ENCODE peak calls at places on chromosomes 13 and 19, in eight cellular contexts. H is stromal cell of bone marrow; F is skeletal muscle cell; W is lung microvascular endothelial cell; X is anterior cingulate cortex; P is SJSA1; B is CD4-positive, CD25-positive, alpha-beta regulatory T cell; Q is H9. N is an unnamed sample.

GRCh38 chr13:76921516-76921915 is 26.8 kb upstream of the ACOD1 start:
- DNase-seq in H (peak; percentile 58), F (no peak), W (no peak), X (no peak), P (no peak), B (no peak), Q (no peak), N (no peak)

GRCh38 chr13:59728896-59729545 is 434.7 kb downstream of the DIAPH3 start:
- DNase-seq in H (no peak), F (no peak), W (no peak), X (no peak), P (no peak), B (no peak), Q (no peak), N (no peak)

GRCh38 chr13:99086869-99087129 is 108.9 kb upstream of the DOCK9 start:
- DNase-seq in H (no peak), F (no peak), W (no peak), X (no peak), P (no peak), B (peak; percentile 53), Q (peak; percentile 43), N (no peak)

GRCh38 chr13:44404261-44405139 is 30.9 kb downstream of the SERP2 start:
- DNase-seq in H (no peak), F (no peak), W (no peak), X (no peak), P (no peak), B (no peak), Q (peak; percentile 50), N (peak; percentile 77)

GRCh38 chr19:5285955-5286354 is 54.7 kb downstream of the PTPRS start:
- DNase-seq in H (no peak), F (no peak), W (no peak), X (no peak), P (no peak), B (no peak), Q (no peak), N (no peak)

GRCh38 chr13:50484472-50485113 is 358.9 kb downstream of the DLEU7 start:
- DNase-seq in H (no peak), F (no peak), W (no peak), X (no peak), P (no peak), B (no peak), Q (no peak), N (no peak)

GRCh38 chr19:29029271-29029670 is 183.7 kb downstream of the UQCRFS1 start:
- DNase-seq in H (no peak), F (no peak), W (no peak), X (no peak), P (no peak), B (no peak), Q (no peak), N (no peak)

GRCh38 chr13:113151745-113152707 is 6.4 kb upstream of the PROZ start:
- DNase-seq in H (peak; percentile 74), F (peak; percentile 17), W (no peak), X (no peak), P (no peak), B (peak; percentile 23), Q (peak; percentile 28), N (peak; percentile 69)

GRCh38 chr19:10292789-10293636 is 3.3 kb downstream of the ICAM5 start:
- DNase-seq in H (no peak), F (no peak), W (no peak), X (no peak), P (no peak), B (no peak), Q (peak; percentile 66), N (peak; percentile 75)

GRCh38 chr19:41541990-41542584 is 33.9 kb upstream of the CEACAM21 start:
- DNase-seq in H (no peak), F (no peak), W (peak; percentile 81), X (no peak), P (no peak), B (peak; percentile 86), Q (peak; percentile 55), N (peak; percentile 42)

GRCh38 chr19:17743874-17744273 is 7.4 kb upstream of the FCHO1 start:
- DNase-seq in H (peak; percentile 31), F (no peak), W (peak; percentile 33), X (no peak), P (no peak), B (peak; percentile 33), Q (no peak), N (peak; percentile 11)

GRCh38 chr19:15337202-15337601 is 4.9 kb upstream of the BRD4 start:
- DNase-seq in H (no peak), F (no peak), W (no peak), X (no peak), P (peak; percentile 51), B (no peak), Q (no peak), N (no peak)

GRCh38 chr19:7859766-7860165 is 14.4 kb downstream of the PRR36 start:
- DNase-seq in H (no peak), F (no peak), W (no peak), X (no peak), P (no peak), B (no peak), Q (peak; percentile 21), N (no peak)

GRCh38 chr19:47994209-47994802 is at the start of gene ELSPBP1:
- DNase-seq in H (no peak), F (no peak), W (no peak), X (no peak), P (no peak), B (no peak), Q (no peak), N (no peak)

GRCh38 chr13:36950920-36951319 is 30.9 kb upstream of the SMAD9 start:
- DNase-seq in H (no peak), F (no peak), W (no peak), X (no peak), P (no peak), B (no peak), Q (no peak), N (no peak)

GRCh38 chr13:45178349-45179142 is 22.3 kb downstream of the KCTD4 start:
- DNase-seq in H (peak; percentile 86), F (peak; percentile 86), W (peak; percentile 43), X (no peak), P (peak; percentile 49), B (peak; percentile 55), Q (no peak), N (no peak)

GRCh38 chr13:95536629-95537241 is 15.8 kb upstream of the CLDN10 start:
- DNase-seq in H (peak; percentile 9), F (no peak), W (peak; percentile 57), X (no peak), P (no peak), B (peak; percentile 23), Q (no peak), N (no peak)

GRCh38 chr13:87344176-87344575 is 327.0 kb upstream of the SLITRK5 start:
- DNase-seq in H (no peak), F (no peak), W (no peak), X (no peak), P (no peak), B (no peak), Q (no peak), N (peak; percentile 0)

GRCh38 chr19:15252398-15253018 is 20.3 kb upstream of the EPHX3 start:
- DNase-seq in H (peak; percentile 58), F (peak; percentile 18), W (peak; percentile 63), X (no peak), P (peak; percentile 64), B (no peak), Q (peak; percentile 44), N (peak; percentile 81)

GRCh38 chr13:22074403-22074802 is 403.5 kb downstream of the FGF9 start:
- DNase-seq in H (no peak), F (no peak), W (no peak), X (no peak), P (no peak), B (no peak), Q (no peak), N (no peak)

GRCh38 chr13:67238277-67238859 is 8.2 kb upstream of the PCDH9 start:
- DNase-seq in H (no peak), F (no peak), W (peak; percentile 49), X (no peak), P (no peak), B (peak; percentile 35), Q (no peak), N (no peak)

GRCh38 chr13:42280537-42280936 is 8.6 kb downstream of the AKAP11 start:
- DNase-seq in H (no peak), F (no peak), W (no peak), X (no peak), P (no peak), B (no peak), Q (no peak), N (no peak)

GRCh38 chr13:98264877-98265276 is 87.8 kb upstream of the RNF113B start:
- DNase-seq in H (no peak), F (no peak), W (no peak), X (no peak), P (no peak), B (no peak), Q (no peak), N (no peak)

GRCh38 chr19:29120471-29120870 is 92.5 kb downstream of the UQCRFS1 start:
- DNase-seq in H (no peak), F (no peak), W (no peak), X (no peak), P (no peak), B (no peak), Q (no peak), N (no peak)

GRCh38 chr13:86581711-86582110 is 782.5 kb upstream of the SLITRK6 start:
- DNase-seq in H (no peak), F (peak; percentile 26), W (no peak), X (no peak), P (no peak), B (no peak), Q (no peak), N (no peak)